ENCODE peak calls at places on chromosomes 1 and 21, in four cellular contexts. T, E, X and G are unnamed samples.
A peak's percentile ranks its signal among the peaks of the same experiment; 100 is the strongest.

GRCh38 chr1:39132505-39133339 is 71.8 kb upstream of the MACF1 start:
- DNase-seq in T (peak; percentile 40), E (peak; percentile 87), X (peak; percentile 51), G (peak; percentile 69)

GRCh38 chr21:44728716-44729115 is 17.3 kb upstream of the TSPEAR start:
- DNase-seq in T (no peak), E (no peak), X (no peak), G (no peak)

GRCh38 chr1:109954180-109954579 is 30.4 kb upstream of the AHCYL1 start:
- DNase-seq in T (peak; percentile 41), E (no peak), X (peak; percentile 35), G (no peak)

GRCh38 chr1:223820976-223821375 is 24.8 kb downstream of the TP53BP2 start:
- DNase-seq in T (no peak), E (no peak), X (peak; percentile 42), G (no peak)

GRCh38 chr1:7538033-7538432 is 233.1 kb upstream of the VAMP3 start:
- DNase-seq in T (no peak), E (no peak), X (no peak), G (peak; percentile 72)

GRCh38 chr1:241156231-241156965 is 200.6 kb downstream of the RGS7 start:
- DNase-seq in T (peak; percentile 45), E (peak; percentile 86), X (peak; percentile 6), G (peak; percentile 12)

GRCh38 chr1:13505020-13505419 is 8.8 kb downstream of the LRRC38 start:
- DNase-seq in T (no peak), E (no peak), X (no peak), G (no peak)

GRCh38 chr1:218592688-218593087 is 247.6 kb downstream of the TGFB2 start:
- DNase-seq in T (no peak), E (peak; percentile 27), X (peak; percentile 38), G (peak; percentile 35)

GRCh38 chr21:44010429-44010828 is 1.7 kb upstream of the TRAPPC10 start:
- DNase-seq in T (no peak), E (peak; percentile 5), X (no peak), G (peak; percentile 13)

GRCh38 chr1:12600880-12601633 is 17.0 kb downstream of the DHRS3 start:
- DNase-seq in T (peak; percentile 27), E (peak; percentile 45), X (peak; percentile 51), G (no peak)

GRCh38 chr21:38506606-38507331 is 8.5 kb upstream of the ERG start:
- DNase-seq in T (no peak), E (peak; percentile 20), X (no peak), G (no peak)

GRCh38 chr1:18182518-18183160 is 75.0 kb downstream of the IGSF21 start:
- DNase-seq in T (no peak), E (no peak), X (no peak), G (peak; percentile 6)

GRCh38 chr1:39490596-39491145 is 765 bp upstream of the BMP8A start:
- DNase-seq in T (no peak), E (peak; percentile 26), X (no peak), G (no peak)